ENCODE peak calls at places on chromosome 21, in six cellular contexts. C is uterus, M is fibroblast of the aortic adventitia, Q is BE2C, R is cardiac muscle cell, T is A549. P is an unnamed sample.
A peak's percentile ranks its signal among the peaks of the same experiment; 100 is the strongest.

GRCh38 chr21:43988506-43989230 is 23.4 kb upstream of the TRAPPC10 start:
- DNase-seq in C (no peak), M (no peak), Q (no peak), R (no peak), T (no peak), P (no peak)

GRCh38 chr21:29904359-29905282 is 35.2 kb downstream of the GRIK1 start:
- DNase-seq in C (no peak), M (peak; percentile 50), Q (no peak), R (no peak), T (no peak), P (peak; percentile 91)

GRCh38 chr21:37550618-37551405 is 184.2 kb downstream of the DYRK1A start:
- DNase-seq in C (no peak), M (no peak), Q (no peak), R (no peak), T (no peak), P (no peak)

GRCh38 chr21:45923146-45923545 is 58.4 kb upstream of the COL6A1 start:
- DNase-seq in C (peak; percentile 73), M (peak; percentile 87), Q (peak; percentile 50), R (peak; percentile 83), T (peak; percentile 58), P (peak; percentile 84)

GRCh38 chr21:45835301-45836267 is 146.0 kb upstream of the COL6A1 start:
- DNase-seq in C (no peak), M (no peak), Q (peak; percentile 64), R (no peak), T (no peak), P (no peak)

GRCh38 chr21:46254208-46254975 is 25.8 kb upstream of the LSS start:
- DNase-seq in C (no peak), M (no peak), Q (no peak), R (no peak), T (no peak), P (no peak)

GRCh38 chr21:41232055-41232454 is 64.1 kb downstream of the BACE2 start:
- DNase-seq in C (no peak), M (no peak), Q (no peak), R (no peak), T (no peak), P (no peak)

GRCh38 chr21:46183910-46184624 is at the start of gene SPATC1L:
- DNase-seq in C (peak; percentile 69), M (peak; percentile 91), Q (peak; percentile 77), R (peak; percentile 88), T (no peak), P (peak; percentile 89)

GRCh38 chr21:41182547-41182946 is 14.6 kb downstream of the BACE2 start:
- DNase-seq in C (no peak), M (no peak), Q (no peak), R (no peak), T (no peak), P (no peak)

GRCh38 chr21:35829014-35829525 is 231.3 kb downstream of the SETD4 start:
- DNase-seq in C (no peak), M (no peak), Q (no peak), R (no peak), T (no peak), P (no peak)

GRCh38 chr21:31299291-31300147 is 44.5 kb downstream of the TIAM1 start:
- DNase-seq in C (no peak), M (no peak), Q (no peak), R (no peak), T (no peak), P (no peak)

GRCh38 chr21:14711287-14711686 is 165.2 kb upstream of the SAMSN1 start:
- DNase-seq in C (no peak), M (no peak), Q (no peak), R (no peak), T (no peak), P (no peak)

GRCh38 chr21:34545079-34545884 is 33.3 kb upstream of the KCNE1 start:
- DNase-seq in C (no peak), M (peak; percentile 91), Q (no peak), R (peak; percentile 90), T (peak; percentile 7), P (peak; percentile 88)
- H3K4me3 ChIP-seq in C (no peak overlapping the region), M (no peak overlapping the region), Q (no peak overlapping the region), R (no peak overlapping the region), T (no peak overlapping the region), P (no peak overlapping the region)

DNA sequence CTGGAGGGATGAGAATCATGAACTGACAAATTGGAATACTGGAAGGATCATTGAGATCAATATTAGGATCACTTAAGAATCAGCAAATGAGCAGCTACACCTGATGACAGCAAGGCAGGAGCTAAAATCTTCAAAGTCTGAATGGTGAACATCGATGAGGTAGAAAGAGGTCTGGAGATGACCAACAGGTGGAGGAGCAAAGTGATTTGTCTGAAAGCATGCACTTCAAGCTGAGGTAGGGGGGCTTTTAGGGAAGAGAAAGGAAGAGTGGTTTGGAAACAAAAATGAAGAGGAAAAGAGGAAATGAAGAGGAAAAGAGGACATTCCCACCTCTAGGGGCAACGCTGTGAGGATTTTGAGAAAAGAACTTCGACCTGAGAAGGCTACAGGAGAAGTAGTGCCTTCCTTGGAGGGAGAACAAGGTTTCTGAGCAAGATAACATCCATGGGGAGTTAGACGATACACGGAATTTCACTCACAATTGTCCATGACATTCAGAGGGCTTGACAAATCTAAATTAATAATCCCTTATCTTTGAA is 79.0 kb downstream of the APP start:
- DNase-seq in C (no peak), M (no peak), Q (no peak), R (no peak), T (no peak), P (no peak)
- TF ChIP-seq CTCF in C (no peak), M (no peak), Q (peak; percentile 42), R (no peak), T (no peak), P (no peak)

DNA sequence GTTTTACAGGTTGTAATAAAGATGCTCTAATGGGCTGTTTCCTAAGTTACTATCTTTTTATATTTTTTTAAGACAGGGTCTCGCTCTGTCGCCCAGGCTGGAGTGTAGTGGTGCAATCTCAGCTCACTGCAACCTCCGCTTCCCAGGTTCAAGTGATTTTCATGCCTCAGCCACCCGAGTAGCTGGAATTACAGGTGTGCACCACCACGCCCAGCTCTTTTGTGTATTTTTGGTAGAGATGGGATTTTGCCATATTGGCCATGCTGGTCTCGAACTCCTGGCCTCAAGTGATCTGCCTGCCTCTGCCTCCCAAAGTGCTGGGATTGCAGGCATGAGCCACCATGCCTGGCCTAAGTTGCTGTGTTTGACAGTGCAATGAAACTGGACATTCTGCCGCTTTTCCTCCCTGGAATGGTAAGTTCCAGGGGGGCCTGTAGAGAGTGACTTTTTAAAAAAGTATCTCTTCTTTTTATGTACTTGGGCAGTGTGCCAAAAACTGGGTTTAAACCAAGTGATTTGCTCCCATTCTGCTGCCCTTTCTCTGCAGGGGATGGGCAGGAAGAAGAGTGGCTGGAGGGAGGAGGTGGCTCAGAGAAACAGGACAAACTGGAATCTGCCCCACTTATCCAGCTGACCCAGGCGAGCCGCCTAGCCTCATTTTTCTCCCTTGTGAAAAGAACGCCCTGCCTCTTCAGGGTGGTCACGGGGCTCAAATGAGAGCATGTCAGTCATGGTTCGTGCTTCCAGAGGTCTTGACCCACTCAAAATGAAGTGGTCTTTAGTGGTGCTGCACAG is 2.3 kb downstream of the SLC37A1 start:
- DNase-seq in C (no peak), M (no peak), Q (no peak), R (no peak), T (no peak), P (no peak)
- H3K4me3 ChIP-seq in C (no peak overlapping the region), M (no peak overlapping the region), Q (no peak overlapping the region), R (no peak overlapping the region), T (no peak overlapping the region), P (no peak overlapping the region)

GRCh38 chr21:39348355-39349210 is at the start of gene HMGN1:
- DNase-seq in C (peak; percentile 82), M (peak; percentile 75), Q (peak; percentile 95), R (peak; percentile 94), T (peak; percentile 17), P (peak; percentile 77)
- TF ChIP-seq CTCF in C (peak; percentile 11), M (no peak), Q (no peak), R (no peak), T (no peak), P (no peak)

GRCh38 chr21:39347537-39347936 is 1.4 kb downstream of the HMGN1 start:
- DNase-seq in C (no peak), M (peak; percentile 12), Q (no peak), R (no peak), T (no peak), P (no peak)

GRCh38 chr21:39348040-39348354 is 891 bp downstream of the HMGN1 start:
- DNase-seq in C (no peak), M (peak; percentile 38), Q (no peak), R (no peak), T (no peak), P (no peak)

GRCh38 chr21:39345440-39345839 is 3.4 kb downstream of the HMGN1 start:
- DNase-seq in C (no peak), M (no peak), Q (no peak), R (no peak), T (no peak), P (no peak)

GRCh38 chr21:39346671-39347327 is 2.1 kb downstream of the HMGN1 start:
- DNase-seq in C (no peak), M (no peak), Q (no peak), R (no peak), T (no peak), P (no peak)

GRCh38 chr21:39344848-39345247 is 4.0 kb downstream of the HMGN1 start:
- DNase-seq in C (no peak), M (no peak), Q (no peak), R (no peak), T (no peak), P (no peak)
- H3K4me3 ChIP-seq in C (no peak overlapping the region), M (no peak overlapping the region), Q (peak overlapping the region; percentile 10), R (no peak overlapping the region), T (no peak overlapping the region), P (no peak overlapping the region)